ENCODE peak calls at places on chromosome 10, in nine cellular contexts. One of them, this sample, is unnamed. For H3K36me3, the result is how much of the 10 kb centered on the place peaks cover.

GRCh38 chr10:75841266-75841665 is 409.8 kb downstream of the LRMDA start:
- DNase-seq in upper lobe of left lung: no peak
- DNase-seq in PC-9: no peak
- DNase-seq in lung: peak
- DNase-seq in cardiac muscle cell: no peak
- DNase-seq in tibial nerve: no peak
- DNase-seq in RWPE2: no peak
- DNase-seq in heart left ventricle: no peak
- DNase-seq in fibroblast of lung: no peak
- DNase-seq in this sample: no peak

GRCh38 chr10:60732240-60733188 is 45.8 kb upstream of the CDK1 start:
- DNase-seq in tibial nerve: no peak
- DNase-seq in cardiac muscle cell: peak
- DNase-seq in RWPE2: peak
- DNase-seq in lung: peak
- DNase-seq in heart left ventricle: no peak
- DNase-seq in fibroblast of lung: no peak
- DNase-seq in PC-9: peak
- DNase-seq in upper lobe of left lung: no peak
- DNase-seq in this sample: no peak

GRCh38 chr10:96614515-96614914 is 27.7 kb upstream of the TM9SF3 start:
- DNase-seq in PC-9: peak
- DNase-seq in upper lobe of left lung: no peak
- DNase-seq in lung: no peak
- DNase-seq in heart left ventricle: no peak
- DNase-seq in RWPE2: peak
- DNase-seq in tibial nerve: no peak
- DNase-seq in cardiac muscle cell: peak
- DNase-seq in fibroblast of lung: peak
- DNase-seq in this sample: peak

GRCh38 chr10:119737039-119737663 is 11.3 kb downstream of the INPP5F start:
- DNase-seq in RWPE2: no peak
- DNase-seq in PC-9: no peak
- DNase-seq in upper lobe of left lung: no peak
- DNase-seq in heart left ventricle: no peak
- DNase-seq in cardiac muscle cell: no peak
- DNase-seq in tibial nerve: no peak
- DNase-seq in fibroblast of lung: no peak
- DNase-seq in lung: no peak
- DNase-seq in this sample: no peak

GRCh38 chr10:111222961-111223360 is 146.1 kb downstream of the ADRA2A start:
- DNase-seq in upper lobe of left lung: no peak
- DNase-seq in tibial nerve: no peak
- DNase-seq in heart left ventricle: no peak
- DNase-seq in PC-9: no peak
- DNase-seq in fibroblast of lung: no peak
- DNase-seq in cardiac muscle cell: no peak
- DNase-seq in RWPE2: no peak
- DNase-seq in lung: no peak
- DNase-seq in this sample: no peak

GRCh38 chr10:47381427-47382379 is 2.4 kb downstream of the ZNF488 start:
- DNase-seq in cardiac muscle cell: no peak
- DNase-seq in upper lobe of left lung: no peak
- DNase-seq in lung: peak
- DNase-seq in RWPE2: no peak
- DNase-seq in heart left ventricle: no peak
- DNase-seq in tibial nerve: no peak
- DNase-seq in PC-9: no peak
- DNase-seq in fibroblast of lung: no peak
- DNase-seq in this sample: no peak

GRCh38 chr10:125883198-125883597 is 2.1 kb upstream of the DHX32 start:
- DNase-seq in upper lobe of left lung: no peak
- DNase-seq in RWPE2: no peak
- DNase-seq in lung: no peak
- DNase-seq in cardiac muscle cell: no peak
- DNase-seq in fibroblast of lung: no peak
- DNase-seq in heart left ventricle: no peak
- DNase-seq in PC-9: no peak
- DNase-seq in tibial nerve: no peak
- DNase-seq in this sample: no peak

GRCh38 chr10:116324227-116324950 is at the start of gene CCDC172:
- DNase-seq in fibroblast of lung: no peak
- DNase-seq in tibial nerve: no peak
- DNase-seq in PC-9: no peak
- DNase-seq in cardiac muscle cell: no peak
- DNase-seq in upper lobe of left lung: peak
- DNase-seq in heart left ventricle: no peak
- DNase-seq in RWPE2: no peak
- DNase-seq in lung: no peak
- DNase-seq in this sample: no peak

GRCh38 chr10:102546606-102547310 is 43.0 kb downstream of the SUFU start:
- DNase-seq in heart left ventricle: no peak
- DNase-seq in cardiac muscle cell: no peak
- DNase-seq in RWPE2: no peak
- DNase-seq in fibroblast of lung: peak
- DNase-seq in tibial nerve: no peak
- DNase-seq in lung: no peak
- DNase-seq in upper lobe of left lung: peak
- DNase-seq in PC-9: no peak
- DNase-seq in this sample: no peak

GRCh38 chr10:117622471-117623184 is 80.1 kb downstream of the EMX2 start:
- DNase-seq in lung: peak
- DNase-seq in upper lobe of left lung: no peak
- DNase-seq in cardiac muscle cell: no peak
- DNase-seq in PC-9: no peak
- DNase-seq in heart left ventricle: no peak
- DNase-seq in fibroblast of lung: no peak
- DNase-seq in tibial nerve: no peak
- DNase-seq in RWPE2: no peak
- DNase-seq in this sample: no peak
- H3K36me3 ChIP-seq in lung: under half
- H3K36me3 ChIP-seq in upper lobe of left lung: under half
- H3K36me3 ChIP-seq in cardiac muscle cell: under half
- H3K36me3 ChIP-seq in PC-9: under half
- H3K36me3 ChIP-seq in heart left ventricle: under half
- H3K36me3 ChIP-seq in fibroblast of lung: under half
- H3K36me3 ChIP-seq in tibial nerve: under half
- H3K36me3 ChIP-seq in RWPE2: under half
- H3K36me3 ChIP-seq in this sample: under half

GRCh38 chr10:120950103-120950561 is 99.0 kb downstream of the WDR11 start:
- DNase-seq in lung: no peak
- DNase-seq in RWPE2: no peak
- DNase-seq in tibial nerve: no peak
- DNase-seq in upper lobe of left lung: peak
- DNase-seq in heart left ventricle: no peak
- DNase-seq in cardiac muscle cell: peak
- DNase-seq in fibroblast of lung: peak
- DNase-seq in PC-9: no peak
- DNase-seq in this sample: no peak

GRCh38 chr10:120946497-120946896 is 95.3 kb downstream of the WDR11 start:
- DNase-seq in heart left ventricle: no peak
- DNase-seq in PC-9: no peak
- DNase-seq in upper lobe of left lung: no peak
- DNase-seq in lung: no peak
- DNase-seq in tibial nerve: no peak
- DNase-seq in RWPE2: no peak
- DNase-seq in cardiac muscle cell: no peak
- DNase-seq in fibroblast of lung: no peak
- DNase-seq in this sample: no peak

GRCh38 chr10:120949511-120950102 is 98.4 kb downstream of the WDR11 start:
- DNase-seq in PC-9: no peak
- DNase-seq in RWPE2: no peak
- DNase-seq in upper lobe of left lung: peak
- DNase-seq in lung: no peak
- DNase-seq in heart left ventricle: no peak
- DNase-seq in cardiac muscle cell: no peak
- DNase-seq in fibroblast of lung: peak
- DNase-seq in tibial nerve: no peak
- DNase-seq in this sample: no peak

GRCh38 chr10:120951288-120951687 is 100.1 kb downstream of the WDR11 start:
- DNase-seq in lung: no peak
- DNase-seq in tibial nerve: no peak
- DNase-seq in RWPE2: no peak
- DNase-seq in heart left ventricle: no peak
- DNase-seq in fibroblast of lung: no peak
- DNase-seq in PC-9: no peak
- DNase-seq in upper lobe of left lung: no peak
- DNase-seq in cardiac muscle cell: no peak
- DNase-seq in this sample: no peak

GRCh38 chr10:120948889-120949382 is 97.8 kb downstream of the WDR11 start:
- DNase-seq in lung: no peak
- DNase-seq in fibroblast of lung: peak
- DNase-seq in upper lobe of left lung: peak
- DNase-seq in cardiac muscle cell: peak
- DNase-seq in RWPE2: no peak
- DNase-seq in tibial nerve: peak
- DNase-seq in PC-9: no peak
- DNase-seq in heart left ventricle: peak
- DNase-seq in this sample: no peak
- H3K4me3 ChIP-seq in lung: no peak
- H3K4me3 ChIP-seq in fibroblast of lung: peak
- H3K4me3 ChIP-seq in upper lobe of left lung: peak
- H3K4me3 ChIP-seq in cardiac muscle cell: peak
- H3K4me3 ChIP-seq in RWPE2: no peak
- H3K4me3 ChIP-seq in tibial nerve: peak
- H3K4me3 ChIP-seq in PC-9: no peak
- H3K4me3 ChIP-seq in heart left ventricle: peak
- H3K4me3 ChIP-seq in this sample: peak

DNA sequence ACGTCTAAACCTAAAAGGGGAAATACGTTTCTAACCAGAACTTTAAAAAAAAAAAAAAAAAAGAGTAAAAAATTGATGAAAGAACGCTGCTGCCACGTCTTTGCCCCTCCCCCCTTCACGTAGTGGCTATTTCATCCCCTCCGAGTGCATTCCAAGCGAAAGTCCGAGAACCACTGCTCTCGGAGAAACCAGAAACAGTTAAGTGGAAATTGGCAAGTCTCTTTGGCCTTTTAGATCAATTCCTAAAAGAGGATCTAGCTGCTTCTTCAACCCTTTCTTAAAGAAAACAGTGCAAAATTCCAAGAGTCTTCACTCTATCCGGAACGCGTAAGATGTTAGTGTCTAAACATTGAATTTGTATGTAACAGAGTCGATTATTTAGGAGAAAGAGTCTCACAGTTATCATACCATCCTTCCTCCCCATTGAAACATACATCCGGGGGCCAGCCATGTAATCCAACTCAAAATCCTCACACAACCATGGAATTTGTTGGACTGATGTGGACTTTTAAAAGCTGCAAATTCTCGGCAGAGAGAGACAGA is 1.1 kb downstream of the P4HA1 start:
- DNase-seq in upper lobe of left lung: no peak
- DNase-seq in RWPE2: no peak
- DNase-seq in PC-9: peak
- DNase-seq in lung: peak
- DNase-seq in heart left ventricle: no peak
- DNase-seq in fibroblast of lung: peak
- DNase-seq in cardiac muscle cell: peak
- DNase-seq in tibial nerve: peak
- DNase-seq in this sample: no peak
- TF ChIP-seq CTCF in upper lobe of left lung: no peak
- TF ChIP-seq CTCF in RWPE2: no peak
- TF ChIP-seq CTCF in PC-9: no peak
- TF ChIP-seq CTCF in lung: no peak
- TF ChIP-seq CTCF in heart left ventricle: no peak
- TF ChIP-seq CTCF in fibroblast of lung: no peak
- TF ChIP-seq CTCF in cardiac muscle cell: no peak
- TF ChIP-seq CTCF in tibial nerve: no peak
- TF ChIP-seq CTCF in this sample: no peak

GRCh38 chr10:87750001-87750651 is 67.9 kb downstream of the ATAD1 start:
- DNase-seq in upper lobe of left lung: no peak
- DNase-seq in lung: no peak
- DNase-seq in RWPE2: no peak
- DNase-seq in tibial nerve: no peak
- DNase-seq in PC-9: no peak
- DNase-seq in heart left ventricle: no peak
- DNase-seq in cardiac muscle cell: no peak
- DNase-seq in fibroblast of lung: peak
- DNase-seq in this sample: peak
- H3K36me3 ChIP-seq in upper lobe of left lung: under half
- H3K36me3 ChIP-seq in lung: under half
- H3K36me3 ChIP-seq in RWPE2: under half
- H3K36me3 ChIP-seq in tibial nerve: under half
- H3K36me3 ChIP-seq in PC-9: under half
- H3K36me3 ChIP-seq in heart left ventricle: half or more
- H3K36me3 ChIP-seq in cardiac muscle cell: under half
- H3K36me3 ChIP-seq in fibroblast of lung: under half
- H3K36me3 ChIP-seq in this sample: under half

DNA sequence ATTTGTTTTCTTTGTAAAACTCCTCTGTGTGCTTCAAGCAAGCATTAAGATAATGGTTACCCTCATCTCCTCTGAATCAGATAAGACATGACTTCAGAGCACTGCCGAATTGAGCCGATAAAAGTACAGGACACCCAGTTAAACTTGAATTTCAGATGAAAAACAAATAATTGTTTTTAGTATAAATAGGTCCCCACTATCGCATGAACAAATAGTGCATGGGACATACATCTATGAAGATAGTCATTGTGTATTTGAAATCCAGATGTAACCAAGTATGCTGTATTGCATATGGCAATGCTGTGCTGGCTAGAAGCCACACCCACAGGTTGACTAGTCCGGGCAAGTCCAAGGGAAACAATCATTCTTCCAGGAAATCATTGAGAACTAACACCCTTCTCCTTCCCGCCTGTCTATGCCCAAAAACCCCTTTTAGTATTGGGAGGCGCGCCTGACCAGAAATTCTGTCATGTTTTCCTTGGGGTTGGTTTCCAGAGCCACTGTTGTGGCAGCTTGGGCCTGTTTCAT is 12.6 kb upstream of the FGFR2 start:
- DNase-seq in tibial nerve: no peak
- DNase-seq in heart left ventricle: no peak
- DNase-seq in PC-9: no peak
- DNase-seq in RWPE2: no peak
- DNase-seq in fibroblast of lung: peak
- DNase-seq in cardiac muscle cell: no peak
- DNase-seq in lung: no peak
- DNase-seq in upper lobe of left lung: no peak
- DNase-seq in this sample: no peak
- H3K4me3 ChIP-seq in tibial nerve: no peak
- H3K4me3 ChIP-seq in heart left ventricle: no peak
- H3K4me3 ChIP-seq in PC-9: no peak
- H3K4me3 ChIP-seq in RWPE2: no peak
- H3K4me3 ChIP-seq in fibroblast of lung: no peak
- H3K4me3 ChIP-seq in cardiac muscle cell: no peak
- H3K4me3 ChIP-seq in lung: no peak
- H3K4me3 ChIP-seq in upper lobe of left lung: no peak
- H3K4me3 ChIP-seq in this sample: no peak

This sample was measured in kidney epithelial cell.